ENCODE peak calls at places on chromosomes 11 and 22, in seven cellular contexts. J is K562, D is GM12892, C is SK-N-SH, I is H1, V is HepG2, Y is GM12878. K is an unnamed sample.

GRCh38 chr11:18491924-18492323 is 34.8 kb downstream of the TSG101 start:
- DNase-seq in C (no peak), V (no peak), J (no peak), I (no peak), Y (no peak), D (no peak), K (no peak)

GRCh38 chr11:368414-369335 is 624 bp upstream of the B4GALNT4 start:
- DNase-seq in I (no peak), C (peak; percentile 67), D (no peak), Y (no peak), V (peak; percentile 27), J (peak; percentile 83), K (peak; percentile 22)

GRCh38 chr22:46561435-46561905 is 24.1 kb upstream of the CELSR1 start:
- DNase-seq in V (peak; percentile 76), J (peak; percentile 39), I (no peak), Y (peak; percentile 42), D (no peak), C (peak; percentile 63), K (peak; percentile 79)

GRCh38 chr11:3796796-3797328 is 492 bp downstream of the NUP98 start:
- DNase-seq in Y (no peak), C (no peak), D (no peak), V (peak; percentile 27), J (no peak), I (no peak), K (no peak)

GRCh38 chr11:92675303-92675702 is 294.1 kb upstream of the MTNR1B start:
- DNase-seq in I (no peak), C (no peak), Y (no peak), J (no peak), D (no peak), V (no peak), K (no peak)

GRCh38 chr11:109062445-109062844 is 359.5 kb upstream of the C11orf87 start:
- DNase-seq in D (no peak), I (no peak), Y (no peak), C (no peak), V (no peak), J (no peak), K (no peak)

GRCh38 chr11:124536520-124536919 is 6.9 kb downstream of the OR8B12 start:
- DNase-seq in J (no peak), V (peak; percentile 69), I (peak; percentile 59), C (no peak), D (no peak), Y (no peak), K (no peak)

GRCh38 chr11:3799143-3799542 is 1.8 kb upstream of the NUP98 start:
- DNase-seq in I (no peak), D (no peak), J (no peak), C (no peak), V (no peak), Y (no peak), K (no peak)

GRCh38 chr22:26172389-26172990 is 3.2 kb downstream of the SEZ6L start:
- DNase-seq in D (peak; percentile 25), V (peak; percentile 53), C (peak; percentile 61), J (peak; percentile 48), I (peak; percentile 72), Y (no peak), K (peak; percentile 26)

GRCh38 chr22:26168934-26169311 is 339 bp upstream of the SEZ6L start:
- DNase-seq in D (no peak), Y (no peak), J (no peak), I (no peak), V (no peak), C (no peak), K (no peak)

GRCh38 chr22:26170112-26170492 is 840 bp downstream of the SEZ6L start:
- DNase-seq in I (peak; percentile 51), Y (no peak), J (no peak), V (no peak), C (no peak), D (no peak), K (no peak)

GRCh38 chr22:26169312-26170111 is at the start of gene SEZ6L:
- DNase-seq in V (no peak), I (peak; percentile 72), D (peak; percentile 25), C (peak; percentile 90), Y (no peak), J (no peak), K (peak; percentile 25)

DNA sequence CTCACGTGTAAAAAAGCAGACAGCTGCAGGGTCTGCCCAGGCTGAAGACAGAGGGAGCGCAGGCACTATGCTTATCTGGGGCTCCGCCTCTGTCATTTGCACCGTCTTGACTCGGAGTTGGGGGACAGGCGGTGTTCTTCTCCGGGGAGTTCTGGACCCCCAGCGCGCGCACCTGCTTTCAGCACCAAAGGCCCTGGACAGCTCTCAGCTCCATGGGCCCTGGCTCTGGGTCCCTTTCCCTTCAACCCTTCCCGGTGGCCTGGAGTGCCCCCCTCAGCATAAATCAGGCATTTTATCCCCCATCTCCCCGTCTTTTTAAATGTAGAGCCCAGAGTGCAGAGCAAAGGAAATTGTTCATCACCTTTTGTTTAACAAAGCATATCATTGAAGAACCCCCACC is 1.5 kb downstream of the SEZ6L start:
- DNase-seq in C (peak; percentile 62), D (no peak), Y (no peak), J (peak; percentile 67), V (no peak), I (peak; percentile 90), K (no peak)
- TF ChIP-seq TAF1 in C (no peak), D (no peak), Y (no peak), J (no peak), V (no peak), I (no peak), K (no peak)

GRCh38 chr22:19710020-19710768 is 4.1 kb upstream of the SEPTIN5 start:
- DNase-seq in D (no peak), Y (no peak), J (no peak), V (no peak), I (no peak), C (no peak), K (no peak)

GRCh38 chr22:19710769-19711106 is 3.6 kb upstream of the SEPTIN5 start:
- DNase-seq in Y (no peak), C (no peak), J (no peak), I (no peak), V (no peak), D (no peak), K (no peak)

GRCh38 chr22:19708323-19709011 is 5.8 kb upstream of the SEPTIN5 start:
- DNase-seq in Y (no peak), J (no peak), V (no peak), D (no peak), C (peak; percentile 20), I (no peak), K (peak; percentile 11)

GRCh38 chr22:19707347-19708322 is 6.7 kb upstream of the SEPTIN5 start:
- DNase-seq in V (no peak), I (peak; percentile 51), J (no peak), C (peak; percentile 20), Y (no peak), D (peak; percentile 18), K (peak; percentile 14)

DNA sequence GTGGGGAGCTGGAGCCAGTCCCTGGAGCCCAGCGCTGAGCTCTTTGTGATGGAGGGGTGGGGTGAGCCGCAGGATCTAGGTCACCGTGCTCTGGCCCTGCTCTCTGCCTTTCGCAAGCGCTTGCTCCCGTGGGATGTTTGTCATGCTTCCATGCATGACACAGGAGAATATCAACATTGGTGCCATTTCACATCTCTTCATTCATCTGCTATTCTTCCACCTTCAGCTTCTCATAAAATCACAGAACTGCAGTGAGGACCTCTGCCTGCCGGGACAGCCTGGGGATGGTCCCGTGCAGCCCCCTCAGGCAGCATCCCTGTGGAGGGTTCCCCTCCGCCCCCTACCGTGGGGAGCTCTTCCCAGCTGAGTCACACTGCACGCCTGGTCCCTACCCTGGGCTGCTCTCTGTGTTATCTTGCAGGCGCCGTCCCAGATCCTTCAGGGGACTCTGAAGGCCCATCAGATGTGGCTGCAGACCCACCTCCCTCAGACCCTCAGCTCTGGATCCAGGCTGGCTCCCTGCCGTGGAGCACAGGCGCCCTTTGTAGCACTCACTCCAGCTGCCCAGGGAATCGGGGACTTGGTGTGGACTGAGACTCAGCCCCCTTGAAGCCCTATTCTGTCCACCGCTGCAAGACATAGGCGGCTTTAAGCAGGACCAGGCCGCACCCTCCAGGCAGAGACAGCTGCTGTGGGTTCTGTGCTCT is 5.1 kb upstream of the SEPTIN5 start:
- DNase-seq in Y (no peak), V (no peak), J (no peak), I (no peak), C (peak; percentile 48), D (no peak), K (no peak)
- TF ChIP-seq POLR2AphosphoS5 in Y (no peak), V (no peak), J (no peak), I (no peak), C (no peak), D (no peak), K (no peak)

GRCh38 chr22:37384691-37385090 is 42.6 kb downstream of the ELFN2 start:
- DNase-seq in J (no peak), Y (no peak), V (no peak), D (no peak), C (no peak), I (no peak), K (no peak)

GRCh38 chr22:37386441-37386840 is 40.8 kb downstream of the ELFN2 start:
- DNase-seq in Y (no peak), V (no peak), J (peak; percentile 26), I (no peak), D (no peak), C (no peak), K (no peak)

GRCh38 chr22:37381489-37381888 is 45.8 kb downstream of the ELFN2 start:
- DNase-seq in J (no peak), I (no peak), C (no peak), Y (no peak), V (no peak), D (no peak), K (no peak)

GRCh38 chr22:37379716-37380115 is 47.6 kb downstream of the ELFN2 start:
- DNase-seq in J (no peak), I (no peak), C (no peak), D (no peak), V (no peak), Y (no peak), K (no peak)

DNA sequence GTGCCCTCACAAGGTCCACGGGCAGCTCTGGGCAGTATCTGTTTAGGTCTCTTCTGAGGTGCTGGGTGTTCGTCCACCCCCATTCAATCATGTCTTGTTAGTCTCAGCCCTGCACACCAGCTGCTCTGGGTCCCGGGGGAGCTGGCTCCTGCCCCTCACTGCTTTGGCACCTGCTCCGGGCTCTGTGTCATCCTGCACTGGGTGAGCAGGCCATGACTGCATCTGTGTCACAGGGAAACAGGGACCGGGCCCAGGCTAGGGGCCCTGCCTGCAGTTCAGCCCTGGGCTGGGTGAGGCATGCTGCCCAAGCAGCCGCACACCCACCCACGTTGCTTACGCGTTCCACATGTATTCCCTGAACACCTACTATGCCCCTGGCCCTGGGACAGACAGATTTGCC is 43.9 kb downstream of the ELFN2 start:
- DNase-seq in C (no peak), I (no peak), V (no peak), J (no peak), D (no peak), Y (no peak), K (no peak)
- TF ChIP-seq TAF1 in C (no peak), I (no peak), V (no peak), J (no peak), D (no peak), Y (no peak), K (no peak)

DNA sequence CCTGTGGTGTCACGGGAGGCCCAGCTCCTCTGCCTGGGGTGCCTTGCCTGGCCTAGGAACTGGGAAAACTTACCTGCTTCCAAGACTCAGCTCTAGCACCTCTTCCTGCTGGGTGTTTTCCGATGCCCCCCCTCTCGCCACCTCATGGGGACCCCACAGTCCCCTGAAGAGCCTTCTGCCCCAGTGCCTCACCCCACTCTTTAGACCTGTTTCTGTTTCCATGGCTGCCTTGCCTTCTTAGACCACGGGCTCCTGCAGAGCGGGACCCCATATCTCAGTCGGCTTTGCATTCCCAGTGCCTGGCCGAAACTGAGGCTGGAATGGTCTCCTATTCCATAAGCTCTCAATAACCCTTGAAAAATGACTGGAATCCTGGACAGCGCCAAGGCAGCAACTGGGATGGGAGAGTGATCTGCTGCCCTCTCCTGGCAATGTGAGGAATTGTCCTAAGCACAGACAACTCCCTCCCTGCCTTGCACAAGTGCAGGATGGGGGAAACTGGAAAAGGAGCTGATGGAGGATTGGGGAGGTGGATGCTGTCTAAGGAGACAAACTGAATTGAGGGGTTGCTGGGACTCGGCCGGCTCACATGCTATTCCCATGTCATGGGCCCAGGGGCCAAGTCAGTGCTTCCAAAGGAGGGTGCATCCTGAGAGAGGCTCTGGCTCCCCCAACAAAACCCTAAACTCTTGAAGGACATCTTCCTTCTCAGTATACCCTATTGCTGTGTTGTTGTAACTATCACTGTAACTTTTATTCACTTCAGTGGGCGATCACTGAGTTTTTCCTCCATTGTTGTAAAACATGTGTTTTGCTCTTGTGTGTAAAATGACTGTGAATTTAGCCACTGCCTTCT is 26.6 kb upstream of the IL17RA start:
- DNase-seq in C (peak; percentile 75), J (peak; percentile 81), D (peak; percentile 43), I (peak; percentile 84), Y (no peak), V (peak; percentile 57), K (peak; percentile 42)
- TF ChIP-seq POLR2AphosphoS5 in C (no peak), J (no peak), D (no peak), I (no peak), Y (no peak), V (no peak), K (no peak)

K was measured in GM12891.